ENCODE peak calls at places on chromosomes 2 and 18, in seven cellular contexts. J, R, L, K, A, V and M are unnamed samples.

GRCh38 chr2:70212298-70212948 is 21.6 kb upstream of the C2orf42 start:
- DNase-seq in J (no peak), R (no peak), L (no peak), K (no peak), A (no peak), V (no peak), M (peak; percentile 46)

GRCh38 chr2:149744845-149745244 is 157.3 kb upstream of the MMADHC start:
- DNase-seq in J (no peak), R (no peak), L (no peak), K (no peak), A (no peak), V (peak; percentile 78), M (no peak)

GRCh38 chr18:42446195-42446594 is 491.2 kb downstream of the PIK3C3 start:
- DNase-seq in J (peak; percentile 94), R (no peak), L (no peak), K (no peak), A (no peak), V (no peak), M (no peak)

GRCh38 chr2:223102040-223102899 is 50.3 kb downstream of the KCNE4 start:
- DNase-seq in J (no peak), R (peak; percentile 2), L (no peak), K (no peak), A (no peak), V (no peak), M (no peak)

GRCh38 chr18:59967878-59968277 is 68.1 kb downstream of the PMAIP1 start:
- DNase-seq in J (no peak), R (no peak), L (no peak), K (no peak), A (no peak), V (no peak), M (no peak)

GRCh38 chr2:29238497-29238896 is 123.3 kb downstream of the CLIP4 start:
- DNase-seq in J (peak; percentile 34), R (peak; percentile 26), L (peak; percentile 62), K (no peak), A (peak; percentile 62), V (peak; percentile 17), M (peak; percentile 10)

GRCh38 chr18:28176933-28177827 is at the start of gene CDH2:
- DNase-seq in J (peak; percentile 77), R (no peak), L (peak; percentile 18), K (peak; percentile 20), A (peak; percentile 91), V (peak; percentile 85), M (no peak)

GRCh38 chr2:170115501-170116229 is 62.3 kb upstream of the MYO3B start:
- DNase-seq in J (no peak), R (no peak), L (no peak), K (no peak), A (no peak), V (no peak), M (no peak)

GRCh38 chr2:1686784-1687105 is 57.6 kb downstream of the PXDN start:
- DNase-seq in J (no peak), R (no peak), L (no peak), K (no peak), A (no peak), V (peak; percentile 80), M (no peak)

GRCh38 chr2:46296840-46297545 is at the start of gene EPAS1:
- DNase-seq in J (peak; percentile 84), R (no peak), L (peak; percentile 94), K (peak; percentile 90), A (peak; percentile 95), V (peak; percentile 76), M (peak; percentile 91)

GRCh38 chr2:46296216-46296839 is 879 bp upstream of the EPAS1 start:
- DNase-seq in J (no peak), R (no peak), L (peak; percentile 76), K (peak; percentile 49), A (peak; percentile 72), V (no peak), M (peak; percentile 52)

GRCh38 chr2:46298522-46299351 is 1.5 kb downstream of the EPAS1 start:
- DNase-seq in J (no peak), R (no peak), L (peak; percentile 81), K (peak; percentile 64), A (peak; percentile 78), V (peak; percentile 47), M (peak; percentile 39)

GRCh38 chr2:46298272-46298521 is 990 bp downstream of the EPAS1 start:
- DNase-seq in J (no peak), R (no peak), L (no peak), K (no peak), A (no peak), V (no peak), M (no peak)

GRCh38 chr2:46297546-46298271 is 502 bp downstream of the EPAS1 start:
- DNase-seq in J (peak; percentile 59), R (no peak), L (peak; percentile 93), K (peak; percentile 55), A (peak; percentile 69), V (no peak), M (peak; percentile 76)
- TF ChIP-seq POLR2A in J (no peak), R (peak; percentile 19), L (peak; percentile 88), K (no peak), A (no peak), V (no peak), M (peak; percentile 72)

GRCh38 chr2:239209806-239210205 is 191.0 kb downstream of the HDAC4 start:
- DNase-seq in J (no peak), R (no peak), L (no peak), K (no peak), A (no peak), V (no peak), M (peak; percentile 1)

GRCh38 chr2:239213420-239214101 is 187.3 kb downstream of the HDAC4 start:
- DNase-seq in J (no peak), R (no peak), L (no peak), K (no peak), A (no peak), V (no peak), M (no peak)

GRCh38 chr2:239211391-239212094 is 189.3 kb downstream of the HDAC4 start:
- DNase-seq in J (no peak), R (no peak), L (no peak), K (no peak), A (no peak), V (no peak), M (peak; percentile 40)

GRCh38 chr2:239212553-239213419 is 188.0 kb downstream of the HDAC4 start:
- DNase-seq in J (no peak), R (no peak), L (no peak), K (no peak), A (no peak), V (no peak), M (peak; percentile 2)

DNA sequence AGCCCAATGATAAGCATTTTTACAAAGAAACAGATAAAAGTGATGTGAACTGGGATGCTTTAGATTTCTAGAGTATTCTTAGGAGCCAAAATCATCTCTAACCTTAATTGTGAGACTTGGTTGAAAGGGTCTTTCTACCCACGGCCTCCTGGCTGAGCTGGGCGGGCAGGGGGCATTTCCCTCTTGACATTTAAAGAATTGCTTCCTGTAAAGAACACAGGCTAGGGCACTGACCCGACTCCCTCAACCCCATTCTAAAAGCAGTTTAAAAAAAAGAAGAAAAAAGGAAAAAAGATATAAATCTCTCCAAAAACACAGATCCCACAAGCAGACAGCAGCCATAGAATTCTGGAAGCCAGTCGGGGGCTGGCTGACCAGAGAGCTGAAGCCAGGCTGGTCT is 188.7 kb downstream of the HDAC4 start:
- DNase-seq in J (no peak), R (no peak), L (no peak), K (no peak), A (no peak), V (no peak), M (no peak)
- H3K27ac ChIP-seq in J (no peak overlapping the region), R (no peak overlapping the region), L (no peak overlapping the region), K (peak overlapping the region; percentile 44), A (no peak overlapping the region), V (no peak overlapping the region), M (peak overlapping the region; percentile 51)

GRCh38 chr18:76495435-76496199 is 575 bp upstream of the ZNF516 start:
- DNase-seq in J (peak; percentile 65), R (no peak), L (peak; percentile 36), K (peak; percentile 47), A (peak; percentile 81), V (peak; percentile 65), M (peak; percentile 49)

GRCh38 chr18:76494181-76494540 is 881 bp downstream of the ZNF516 start:
- DNase-seq in J (peak; percentile 18), R (no peak), L (peak; percentile 42), K (peak; percentile 63), A (no peak), V (peak; percentile 43), M (no peak)

GRCh38 chr18:76494541-76495403 is at the start of gene ZNF516:
- DNase-seq in J (peak; percentile 25), R (no peak), L (peak; percentile 60), K (peak; percentile 50), A (no peak), V (peak; percentile 34), M (peak; percentile 40)

GRCh38 chr18:76498064-76498463 is 3.0 kb upstream of the ZNF516 start:
- DNase-seq in J (no peak), R (no peak), L (no peak), K (no peak), A (no peak), V (no peak), M (no peak)

GRCh38 chr18:76496200-76496890 is 1.3 kb upstream of the ZNF516 start:
- DNase-seq in J (peak; percentile 22), R (no peak), L (peak; percentile 64), K (peak; percentile 86), A (peak; percentile 81), V (peak; percentile 74), M (peak; percentile 78)
- TF ChIP-seq POLR2A in J (peak; percentile 40), R (no peak), L (no peak), K (no peak), A (peak; percentile 71), V (no peak), M (peak; percentile 27)

GRCh38 chr2:233101826-233102225 is 41.7 kb downstream of the INPP5D start:
- DNase-seq in J (no peak), R (no peak), L (no peak), K (no peak), A (no peak), V (no peak), M (no peak)
- H3K27ac ChIP-seq in J (no peak overlapping the region), R (no peak overlapping the region), L (no peak overlapping the region), K (no peak overlapping the region), A (no peak overlapping the region), V (no peak overlapping the region), M (no peak overlapping the region)

DNA sequence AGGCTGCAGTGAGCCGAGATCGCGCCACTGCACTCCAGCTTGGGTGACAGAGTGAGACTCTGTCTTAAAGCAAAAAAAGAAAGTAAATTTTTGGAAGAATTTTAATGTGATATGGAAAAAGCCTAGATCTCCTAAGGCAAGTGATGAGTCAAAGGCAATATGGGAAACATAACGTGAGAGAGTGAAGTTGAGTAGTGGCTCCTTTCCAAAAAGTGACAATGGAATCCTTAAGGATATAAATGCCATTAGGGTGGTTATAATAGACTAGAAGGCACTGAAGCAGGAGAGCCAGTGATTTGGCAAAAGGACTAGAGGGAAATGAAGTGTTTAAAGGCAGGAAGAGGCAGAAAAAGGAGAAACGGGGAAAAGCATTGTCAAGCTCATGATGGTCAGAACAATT is 25.6 kb downstream of the ARHGAP28 start:
- DNase-seq in J (no peak), R (no peak), L (no peak), K (no peak), A (no peak), V (peak; percentile 61), M (no peak)
- TF ChIP-seq POLR2A in J (no peak), R (no peak), L (no peak), K (no peak), A (no peak), V (no peak), M (no peak)

DNA sequence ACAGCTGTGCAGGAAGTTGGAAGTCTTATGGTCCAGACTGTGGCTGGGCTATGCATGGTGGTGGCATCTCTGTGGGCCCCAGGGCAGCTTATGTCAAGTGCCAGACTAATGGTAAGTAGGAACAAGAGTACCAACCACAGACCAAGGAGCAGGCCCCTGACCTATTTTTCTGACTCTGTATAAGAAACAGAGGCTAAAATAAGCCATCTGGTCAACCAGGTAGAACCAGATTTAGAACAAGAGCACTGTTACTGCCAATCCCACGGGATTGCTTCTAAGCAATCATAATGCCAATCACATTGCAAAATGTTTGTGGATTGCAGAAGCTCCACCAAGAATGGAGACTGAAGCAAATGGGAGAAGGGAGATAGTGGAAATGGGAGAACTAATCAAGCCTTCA is 11.1 kb upstream of the ST3GAL5 start:
- DNase-seq in J (no peak), R (no peak), L (no peak), K (no peak), A (no peak), V (no peak), M (no peak)
- H3K27ac ChIP-seq in J (no peak overlapping the region), R (no peak overlapping the region), L (no peak overlapping the region), K (no peak overlapping the region), A (no peak overlapping the region), V (no peak overlapping the region), M (no peak overlapping the region)